ENCODE peak calls at places on chromosomes 7 and 10, in six cellular contexts. O is right lobe of liver; S is effector memory CD4-positive, alpha-beta T cell; T is colonic mucosa; L is ovary; I is body of pancreas. U is an unnamed sample.

GRCh38 chr10:904403-904802 is 27.1 kb downstream of the LARP4B start:
- DNase-seq in L (no peak), O (no peak), T (no peak), S (no peak), I (no peak), U (no peak)

GRCh38 chr10:93620925-93621324 is 8.6 kb downstream of the PDE6C start:
- DNase-seq in T (no peak), I (no peak), O (no peak), L (no peak), S (no peak), U (no peak)

GRCh38 chr7:83149466-83149865 is 13.2 kb downstream of the PCLO start:
- DNase-seq in T (no peak), S (no peak), L (no peak), O (no peak), I (no peak), U (no peak)

GRCh38 chr10:79162861-79163662 is 94.3 kb downstream of the ZMIZ1 start:
- DNase-seq in O (peak; percentile 70), I (no peak), T (no peak), S (no peak), L (no peak), U (no peak)

GRCh38 chr7:108225531-108226181 is 95.5 kb upstream of the LAMB4 start:
- DNase-seq in T (no peak), L (no peak), S (no peak), O (no peak), I (no peak), U (no peak)

GRCh38 chr7:132450706-132451105 is 125.6 kb downstream of the PLXNA4 start:
- DNase-seq in S (no peak), I (no peak), O (no peak), L (no peak), T (no peak), U (no peak)

GRCh38 chr7:46654546-46655443 is 733.7 kb upstream of the IGFBP3 start:
- DNase-seq in L (no peak), I (no peak), O (no peak), T (no peak), S (no peak), U (no peak)

GRCh38 chr7:47380325-47381131 is 201.4 kb downstream of the TNS3 start:
- DNase-seq in S (no peak), O (no peak), T (peak; percentile 78), L (peak; percentile 33), I (no peak), U (no peak)

GRCh38 chr7:37028909-37029440 is 304.7 kb upstream of the AOAH start:
- DNase-seq in I (no peak), L (no peak), S (no peak), T (no peak), O (no peak), U (no peak)

GRCh38 chr10:111137012-111137411 is 60.2 kb downstream of the ADRA2A start:
- DNase-seq in L (no peak), O (no peak), S (no peak), I (no peak), T (no peak), U (no peak)

GRCh38 chr10:22042557-22043326 is 39.2 kb upstream of the DNAJC1 start:
- DNase-seq in L (no peak), I (no peak), S (no peak), O (peak; percentile 17), T (no peak), U (no peak)

GRCh38 chr7:22357311-22358175 is 589 bp upstream of the RAPGEF5 start:
- DNase-seq in L (no peak), I (peak; percentile 31), T (peak; percentile 72), O (no peak), S (no peak), U (no peak)

GRCh38 chr10:3008518-3009195 is 58.7 kb upstream of the PFKP start:
- DNase-seq in L (no peak), I (no peak), O (no peak), T (no peak), S (no peak), U (no peak)

GRCh38 chr10:19782430-19783089 is 33.7 kb upstream of the PLXDC2 start:
- DNase-seq in T (no peak), S (no peak), O (no peak), I (no peak), L (no peak), U (no peak)

GRCh38 chr10:58590152-58590551 is 77.5 kb downstream of the BICC1 start:
- DNase-seq in T (peak; percentile 23), L (peak; percentile 77), I (no peak), O (no peak), S (no peak), U (no peak)

GRCh38 chr10:114151486-114151885 is 22.5 kb downstream of the CCDC186 start:
- DNase-seq in T (no peak), O (no peak), S (no peak), I (no peak), L (no peak), U (no peak)

DNA sequence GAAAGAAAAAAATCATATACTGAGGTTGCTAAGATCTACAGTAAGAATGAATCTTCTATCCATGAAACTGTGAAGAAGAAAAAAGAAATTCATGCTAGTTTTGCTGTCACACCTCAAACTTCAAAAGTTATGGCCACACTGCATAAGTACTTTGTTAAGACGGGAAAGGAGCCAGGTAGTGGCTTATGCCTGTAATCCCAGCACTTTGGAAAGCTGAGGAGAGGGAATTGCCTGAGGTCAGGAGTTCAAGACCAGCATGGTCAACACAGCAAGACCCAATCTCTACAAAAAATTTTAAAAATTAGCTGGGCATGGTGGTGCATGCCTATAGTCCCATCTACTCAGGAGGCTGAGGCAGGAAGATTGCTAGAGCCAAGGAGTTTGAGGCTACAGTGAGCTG is 22.1 kb downstream of the CCDC186 start:
- DNase-seq in T (no peak), I (no peak), S (no peak), O (no peak), L (no peak), U (no peak)
- H3K27ac ChIP-seq in T (no peak overlapping the region), I (no peak overlapping the region), S (no peak overlapping the region), O (no peak overlapping the region), L (no peak overlapping the region), U (no peak overlapping the region)

GRCh38 chr7:99099499-99100077 is 44.3 kb downstream of the SMURF1 start:
- DNase-seq in I (no peak), O (no peak), T (no peak), L (no peak), S (no peak), U (no peak)
- H3K4me1 ChIP-seq in I (peaks cover 64% of the 10 kb centered on the region), O (peaks cover 35% of the 10 kb centered on the region), T (peaks cover 5% of the 10 kb centered on the region), L (peaks cover 13% of the 10 kb centered on the region), S (no peaks in the 10 kb centered on the region), U (peaks cover 10% of the 10 kb centered on the region)

DNA sequence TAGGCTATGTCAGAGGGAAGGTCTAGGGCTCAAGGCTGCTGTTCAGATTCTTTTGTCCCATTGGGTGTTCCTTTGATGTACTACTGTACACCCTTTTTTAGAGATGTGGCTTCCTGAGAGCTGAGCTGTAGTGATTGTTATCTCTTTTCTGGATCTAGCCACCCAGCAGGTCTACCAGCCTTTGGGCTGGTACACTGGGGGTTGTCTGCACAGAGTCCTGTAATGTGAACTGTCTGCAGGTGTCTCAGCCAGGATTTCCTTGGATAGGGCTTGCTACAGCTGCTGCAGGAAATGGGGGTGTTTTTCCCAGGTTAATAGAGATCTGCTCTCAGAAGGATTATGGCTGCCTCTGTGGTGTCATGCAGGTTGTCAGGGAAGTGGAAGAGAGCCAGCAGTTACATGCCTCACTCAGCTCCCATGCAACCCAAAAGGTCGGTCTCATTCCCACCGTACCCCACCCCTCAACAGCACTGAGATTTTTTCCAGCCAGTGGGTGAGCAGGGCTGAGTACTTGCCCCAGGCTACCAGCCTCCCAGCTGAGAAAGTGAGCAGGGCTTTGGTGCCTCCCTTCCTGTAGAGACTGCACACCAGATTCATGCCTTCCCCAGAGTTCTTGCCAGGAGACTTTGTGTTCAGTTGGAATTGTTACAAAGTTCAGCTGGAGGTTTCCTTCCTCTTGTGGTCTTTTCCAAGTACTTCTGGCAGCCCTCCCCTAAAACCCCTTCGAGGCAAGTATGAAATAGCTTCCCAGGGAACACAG is 63.3 kb downstream of the ZNF107 start:
- DNase-seq in L (no peak), O (no peak), T (no peak), S (no peak), I (no peak), U (no peak)
- H3K9me3 ChIP-seq in L (no peaks in the 10 kb centered on the region), O (no peaks in the 10 kb centered on the region), T (no peaks in the 10 kb centered on the region), S (no peaks in the 10 kb centered on the region), I (no peaks in the 10 kb centered on the region), U (no peaks in the 10 kb centered on the region)

GRCh38 chr7:139808401-139808800 is 20.7 kb upstream of the TBXAS1 start:
- DNase-seq in S (no peak), O (no peak), L (no peak), I (no peak), T (no peak), U (no peak)
- H3K27ac ChIP-seq in S (no peak overlapping the region), O (no peak overlapping the region), L (no peak overlapping the region), I (no peak overlapping the region), T (no peak overlapping the region), U (no peak overlapping the region)